ENCODE peak calls at places on chromosomes 5 and 9, in four cellular contexts. S is non-pigmented ciliary epithelial cell; F is CD8-positive, alpha-beta T cell; J is lower lobe of right lung. K is an unnamed sample.

GRCh38 chr5:145540375-145540774 is 294.8 kb downstream of the PRELID2 start:
- DNase-seq in J (no peak), F (no peak), S (no peak), K (no peak)

GRCh38 chr5:147913786-147914185 is 7.4 kb upstream of the C5orf46 start:
- DNase-seq in J (no peak), F (no peak), S (no peak), K (no peak)

GRCh38 chr5:150009671-150010387 is 9.3 kb downstream of the HMGXB3 start:
- DNase-seq in S (no peak), J (no peak), F (no peak), K (no peak)

GRCh38 chr9:14935099-14935710 is 25.0 kb upstream of the FREM1 start:
- DNase-seq in F (no peak), J (no peak), S (no peak), K (no peak)

GRCh38 chr5:157651011-157651611 is 1.1 kb downstream of the SOX30 start:
- DNase-seq in F (no peak), J (no peak), S (no peak), K (no peak)

GRCh38 chr5:107085572-107085971 is 585.2 kb downstream of the EFNA5 start:
- DNase-seq in S (no peak), J (no peak), F (no peak), K (no peak)

GRCh38 chr9:87223397-87224246 is 274.0 kb upstream of the DAPK1 start:
- DNase-seq in J (no peak), S (no peak), F (no peak), K (no peak)

GRCh38 chr5:71899865-71900342 is 180.8 kb downstream of the CARTPT start:
- DNase-seq in S (no peak), J (no peak), F (no peak), K (no peak)

GRCh38 chr9:137301086-137301947 is 754 bp downstream of the NRARP start:
- DNase-seq in S (no peak), F (no peak), J (peak; percentile 58), K (no peak)

K was measured in kidney epithelial cell.